ENCODE peak calls at places on chromosomes 4 and X, in seven cellular contexts. T is smooth muscle cell of the brain vasculature, I is Daoy, E is NCI-H1436, L is putamen, K is T follicular helper cell, B is amniotic stem cell. R is an unnamed sample.

GRCh38 chr4:1473718-1474117 is 67.5 kb upstream of the NKX1-1 start:
- DNase-seq in K (no peak), I (no peak), T (no peak), L (no peak), B (no peak), E (no peak), R (peak)

GRCh38 chr4:173403051-173403450 is 4.1 kb upstream of the SCRG1 start:
- DNase-seq in L (no peak), K (no peak), E (no peak), B (no peak), T (no peak), I (no peak), R (no peak)

GRCh38 chr4:83252782-83253405 is 31.7 kb downstream of the COQ2 start:
- DNase-seq in K (peak), I (peak), B (no peak), E (peak), T (no peak), L (peak), R (no peak)

GRCh38 chrX:116009348-116009747 is 161.2 kb upstream of the AGTR2 start:
- DNase-seq in L (no peak), T (no peak), B (no peak), E (no peak), I (no peak), K (no peak), R (no peak)

GRCh38 chr4:123477804-123478209 is 81.2 kb downstream of the SPRY1 start:
- DNase-seq in I (no peak), T (no peak), E (no peak), K (peak), B (no peak), L (no peak), R (no peak)

GRCh38 chrX:9938516-9938915 is 28.6 kb upstream of the CLDN34 start:
- DNase-seq in T (no peak), B (no peak), K (no peak), L (no peak), E (no peak), I (no peak), R (no peak)

GRCh38 chr4:80459918-80460473 is 124.5 kb downstream of the CFAP299 start:
- DNase-seq in E (no peak), I (no peak), L (no peak), K (no peak), B (no peak), T (no peak), R (no peak)

GRCh38 chrX:20637351-20637750 is 370.6 kb upstream of the RPS6KA3 start:
- DNase-seq in B (no peak), I (no peak), L (no peak), E (no peak), K (no peak), T (no peak), R (no peak)

GRCh38 chr4:182074842-182075241 is 168.4 kb upstream of the TENM3 start:
- DNase-seq in K (no peak), B (no peak), E (no peak), I (no peak), T (no peak), L (no peak), R (no peak)

GRCh38 chr4:100895572-100896197 is 377.9 kb upstream of the EMCN start:
- DNase-seq in T (no peak), K (no peak), B (no peak), I (no peak), L (no peak), E (no peak), R (no peak)

GRCh38 chrX:21723097-21723496 is 34.8 kb downstream of the SMPX start:
- DNase-seq in L (no peak), I (no peak), T (no peak), K (no peak), E (no peak), B (no peak), R (no peak)

GRCh38 chr4:14701896-14702295 is 300.4 kb upstream of the CPEB2 start:
- DNase-seq in K (no peak), T (no peak), L (no peak), E (no peak), B (no peak), I (no peak), R (no peak)

GRCh38 chrX:102517331-102517730 is 792 bp upstream of the TMSB15A start:
- DNase-seq in E (peak), B (no peak), L (peak), K (no peak), T (no peak), I (peak), R (no peak)

GRCh38 chrX:133513116-133513515 is 97.8 kb upstream of the GPC4 start:
- DNase-seq in L (no peak), B (no peak), I (no peak), T (no peak), E (no peak), K (no peak), R (no peak)

GRCh38 chr4:180828455-180829018 is 1414.7 kb upstream of the TENM3 start:
- DNase-seq in B (peak), T (peak), K (no peak), L (peak), I (peak), E (peak), R (no peak)

GRCh38 chr4:3522326-3522640 is 9.9 kb downstream of the LRPAP1 start:
- DNase-seq in L (no peak), E (no peak), T (no peak), I (no peak), B (no peak), K (no peak), R (no peak)

GRCh38 chr4:72902354-72902753 is 167.2 kb downstream of the COX18 start:
- DNase-seq in K (no peak), E (no peak), I (no peak), T (no peak), L (no peak), B (no peak), R (no peak)

GRCh38 chrX:111262086-111262485 is 8.2 kb downstream of the CAPN6 start:
- DNase-seq in T (no peak), K (no peak), L (no peak), B (no peak), I (no peak), E (no peak), R (no peak)

GRCh38 chr4:156673483-156673882 is 298.1 kb downstream of the PDGFC start:
- DNase-seq in E (no peak), B (no peak), K (no peak), I (peak), L (no peak), T (no peak), R (no peak)

GRCh38 chrX:17633546-17633945 is 103.7 kb upstream of the SCML1 start:
- DNase-seq in T (no peak), E (no peak), I (no peak), L (no peak), K (no peak), B (no peak), R (no peak)

GRCh38 chrX:36436286-36436860 is 516.8 kb downstream of the CFAP47 start:
- DNase-seq in I (no peak), T (no peak), B (no peak), L (no peak), E (no peak), K (no peak), R (no peak)

GRCh38 chrX:125744914-125745313 is 421.2 kb downstream of the DCAF12L2 start:
- DNase-seq in K (no peak), B (no peak), E (no peak), T (no peak), I (no peak), L (no peak), R (no peak)

GRCh38 chr4:38190717-38191178 is 230.6 kb downstream of the PTTG2 start:
- DNase-seq in B (no peak), T (peak), I (peak), E (no peak), K (no peak), L (peak), R (peak)

GRCh38 chr4:120299631-120300030 is 233.0 kb upstream of the MAD2L1 start:
- DNase-seq in T (no peak), B (no peak), I (no peak), E (no peak), K (no peak), L (no peak), R (no peak)

GRCh38 chr4:44674471-44674870 is 3.7 kb upstream of the GUF1 start:
- DNase-seq in E (no peak), T (no peak), L (no peak), B (no peak), I (no peak), K (no peak), R (no peak)

GRCh38 chrX:135476378-135476777 is 44.1 kb upstream of the INTS6L start:
- DNase-seq in T (no peak), L (no peak), E (no peak), B (no peak), I (no peak), K (no peak), R (no peak)

GRCh38 chr4:184387351-184387750 is 87.0 kb downstream of the IRF2 start:
- DNase-seq in I (no peak), E (no peak), K (no peak), L (no peak), B (no peak), T (no peak), R (no peak)

GRCh38 chr4:48491514-48492176 is 1.6 kb downstream of the ZAR1 start:
- DNase-seq in K (no peak), T (no peak), B (no peak), E (no peak), L (no peak), I (no peak), R (no peak)

GRCh38 chr4:95547708-95548471 is 883 bp downstream of the UNC5C start:
- DNase-seq in E (no peak), B (no peak), K (no peak), T (no peak), I (peak), L (peak), R (peak)

GRCh38 chr4:137998666-137999429 is 243.3 kb downstream of the SLC7A11 start:
- DNase-seq in L (no peak), I (no peak), K (no peak), B (no peak), E (no peak), T (no peak), R (no peak)

R was measured in cardiac septum.